ENCODE peak calls at places on chromosomes 7 and 10, in eight cellular contexts. One of them, this sample, is unnamed.

GRCh38 chr7:38681882-38682281 is 50.7 kb upstream of the AMPH start:
- DNase-seq in A673: no peak
- DNase-seq in ascending aorta: no peak
- DNase-seq in OCI-LY7: no peak
- DNase-seq in GM13976: no peak
- DNase-seq in PC-3: no peak
- DNase-seq in GM23338: no peak
- DNase-seq in astrocyte of the cerebellum: no peak
- DNase-seq in this sample: peak

GRCh38 chr7:108045154-108045553 is 42.2 kb upstream of the LAMB1 start:
- DNase-seq in ascending aorta: no peak
- DNase-seq in astrocyte of the cerebellum: peak
- DNase-seq in GM23338: no peak
- DNase-seq in PC-3: no peak
- DNase-seq in OCI-LY7: no peak
- DNase-seq in A673: peak
- DNase-seq in GM13976: no peak
- DNase-seq in this sample: no peak

GRCh38 chr7:121562274-121562673 is 166.2 kb upstream of the FAM3C start:
- DNase-seq in PC-3: no peak
- DNase-seq in astrocyte of the cerebellum: no peak
- DNase-seq in GM23338: peak
- DNase-seq in GM13976: no peak
- DNase-seq in ascending aorta: no peak
- DNase-seq in OCI-LY7: no peak
- DNase-seq in A673: no peak
- DNase-seq in this sample: no peak

GRCh38 chr7:112853429-112853828 is 63.2 kb upstream of the TMEM168 start:
- DNase-seq in OCI-LY7: no peak
- DNase-seq in astrocyte of the cerebellum: no peak
- DNase-seq in PC-3: no peak
- DNase-seq in ascending aorta: no peak
- DNase-seq in A673: no peak
- DNase-seq in GM13976: no peak
- DNase-seq in GM23338: no peak
- DNase-seq in this sample: no peak

GRCh38 chr10:3977761-3978160 is 192.8 kb upstream of the KLF6 start:
- DNase-seq in GM13976: no peak
- DNase-seq in GM23338: no peak
- DNase-seq in ascending aorta: no peak
- DNase-seq in OCI-LY7: no peak
- DNase-seq in PC-3: no peak
- DNase-seq in astrocyte of the cerebellum: no peak
- DNase-seq in A673: no peak
- DNase-seq in this sample: no peak

GRCh38 chr10:9957352-9957751 is 1060.3 kb upstream of the CELF2 start:
- DNase-seq in OCI-LY7: no peak
- DNase-seq in A673: no peak
- DNase-seq in astrocyte of the cerebellum: peak
- DNase-seq in GM23338: no peak
- DNase-seq in ascending aorta: no peak
- DNase-seq in PC-3: no peak
- DNase-seq in GM13976: no peak
- DNase-seq in this sample: no peak

GRCh38 chr7:25553005-25553404 is 324.7 kb upstream of the NPVF start:
- DNase-seq in PC-3: no peak
- DNase-seq in A673: no peak
- DNase-seq in GM23338: no peak
- DNase-seq in ascending aorta: no peak
- DNase-seq in astrocyte of the cerebellum: no peak
- DNase-seq in OCI-LY7: no peak
- DNase-seq in GM13976: no peak
- DNase-seq in this sample: no peak

GRCh38 chr7:131197920-131198610 is 129.6 kb upstream of the MKLN1 start:
- DNase-seq in ascending aorta: no peak
- DNase-seq in A673: no peak
- DNase-seq in OCI-LY7: no peak
- DNase-seq in PC-3: peak
- DNase-seq in astrocyte of the cerebellum: peak
- DNase-seq in GM13976: no peak
- DNase-seq in GM23338: no peak
- DNase-seq in this sample: no peak

GRCh38 chr10:27446091-27446918 is 57.8 kb upstream of the RAB18 start:
- DNase-seq in PC-3: peak
- DNase-seq in GM23338: peak
- DNase-seq in OCI-LY7: peak
- DNase-seq in astrocyte of the cerebellum: no peak
- DNase-seq in GM13976: peak
- DNase-seq in ascending aorta: no peak
- DNase-seq in A673: peak
- DNase-seq in this sample: peak

GRCh38 chr7:90176195-90176594 is 21.9 kb downstream of the STEAP1 start:
- DNase-seq in GM13976: no peak
- DNase-seq in ascending aorta: no peak
- DNase-seq in A673: no peak
- DNase-seq in astrocyte of the cerebellum: no peak
- DNase-seq in GM23338: no peak
- DNase-seq in OCI-LY7: no peak
- DNase-seq in PC-3: no peak
- DNase-seq in this sample: no peak

GRCh38 chr7:99081209-99081608 is 62.7 kb downstream of the SMURF1 start:
- DNase-seq in A673: no peak
- DNase-seq in ascending aorta: no peak
- DNase-seq in PC-3: no peak
- DNase-seq in astrocyte of the cerebellum: no peak
- DNase-seq in GM23338: no peak
- DNase-seq in OCI-LY7: no peak
- DNase-seq in GM13976: no peak
- DNase-seq in this sample: no peak

GRCh38 chr7:7761340-7761973 is 43.0 kb upstream of the RPA3 start:
- DNase-seq in astrocyte of the cerebellum: peak
- DNase-seq in GM23338: no peak
- DNase-seq in GM13976: no peak
- DNase-seq in OCI-LY7: peak
- DNase-seq in ascending aorta: no peak
- DNase-seq in PC-3: peak
- DNase-seq in A673: peak
- DNase-seq in this sample: no peak

GRCh38 chr10:124450010-124450782 is at the start of gene NKX1-2:
- DNase-seq in A673: peak
- DNase-seq in astrocyte of the cerebellum: no peak
- DNase-seq in ascending aorta: no peak
- DNase-seq in PC-3: no peak
- DNase-seq in GM23338: peak
- DNase-seq in GM13976: no peak
- DNase-seq in OCI-LY7: no peak
- DNase-seq in this sample: no peak

GRCh38 chr10:86489071-86489810 is 32.4 kb downstream of the WAPL start:
- DNase-seq in PC-3: no peak
- DNase-seq in ascending aorta: no peak
- DNase-seq in GM23338: no peak
- DNase-seq in OCI-LY7: no peak
- DNase-seq in GM13976: no peak
- DNase-seq in astrocyte of the cerebellum: no peak
- DNase-seq in A673: no peak
- DNase-seq in this sample: no peak

GRCh38 chr7:98827258-98827657 is 42.6 kb downstream of the TMEM130 start:
- DNase-seq in A673: no peak
- DNase-seq in GM13976: no peak
- DNase-seq in GM23338: no peak
- DNase-seq in OCI-LY7: no peak
- DNase-seq in PC-3: no peak
- DNase-seq in ascending aorta: no peak
- DNase-seq in astrocyte of the cerebellum: no peak
- DNase-seq in this sample: no peak

GRCh38 chr7:33986951-33987948 is 81.9 kb downstream of the BMPER start:
- DNase-seq in PC-3: peak
- DNase-seq in astrocyte of the cerebellum: peak
- DNase-seq in GM13976: no peak
- DNase-seq in ascending aorta: no peak
- DNase-seq in GM23338: no peak
- DNase-seq in A673: peak
- DNase-seq in OCI-LY7: no peak
- DNase-seq in this sample: peak

GRCh38 chr7:81449105-81449504 is 320.7 kb downstream of the HGF start:
- DNase-seq in GM23338: no peak
- DNase-seq in OCI-LY7: no peak
- DNase-seq in ascending aorta: no peak
- DNase-seq in GM13976: no peak
- DNase-seq in astrocyte of the cerebellum: no peak
- DNase-seq in A673: no peak
- DNase-seq in PC-3: no peak
- DNase-seq in this sample: no peak

GRCh38 chr7:81441750-81442149 is 328.1 kb downstream of the HGF start:
- DNase-seq in astrocyte of the cerebellum: no peak
- DNase-seq in GM13976: no peak
- DNase-seq in ascending aorta: no peak
- DNase-seq in OCI-LY7: no peak
- DNase-seq in A673: no peak
- DNase-seq in PC-3: no peak
- DNase-seq in GM23338: no peak
- DNase-seq in this sample: no peak

GRCh38 chr7:81445462-81445861 is 324.4 kb downstream of the HGF start:
- DNase-seq in PC-3: no peak
- DNase-seq in GM13976: no peak
- DNase-seq in ascending aorta: no peak
- DNase-seq in GM23338: no peak
- DNase-seq in A673: no peak
- DNase-seq in astrocyte of the cerebellum: no peak
- DNase-seq in OCI-LY7: no peak
- DNase-seq in this sample: no peak

GRCh38 chr7:81446212-81446611 is 323.6 kb downstream of the HGF start:
- DNase-seq in ascending aorta: no peak
- DNase-seq in GM13976: no peak
- DNase-seq in OCI-LY7: no peak
- DNase-seq in PC-3: peak
- DNase-seq in A673: no peak
- DNase-seq in GM23338: no peak
- DNase-seq in astrocyte of the cerebellum: no peak
- DNase-seq in this sample: no peak

GRCh38 chr7:81447351-81447952 is 322.4 kb downstream of the HGF start:
- DNase-seq in GM13976: no peak
- DNase-seq in ascending aorta: no peak
- DNase-seq in GM23338: peak
- DNase-seq in astrocyte of the cerebellum: peak
- DNase-seq in A673: peak
- DNase-seq in OCI-LY7: no peak
- DNase-seq in PC-3: peak
- DNase-seq in this sample: peak
- TF ChIP-seq CTCF in GM13976: no peak
- TF ChIP-seq CTCF in ascending aorta: no peak
- TF ChIP-seq CTCF in GM23338: peak
- TF ChIP-seq CTCF in astrocyte of the cerebellum: peak
- TF ChIP-seq CTCF in A673: peak
- TF ChIP-seq CTCF in OCI-LY7: peak
- TF ChIP-seq CTCF in PC-3: peak
- TF ChIP-seq CTCF in this sample: peak

GRCh38 chr7:30159698-30160143 is 24.9 kb downstream of the MTURN start:
- DNase-seq in astrocyte of the cerebellum: no peak
- DNase-seq in PC-3: peak
- DNase-seq in GM23338: peak
- DNase-seq in ascending aorta: no peak
- DNase-seq in GM13976: no peak
- DNase-seq in OCI-LY7: peak
- DNase-seq in A673: no peak
- DNase-seq in this sample: no peak
- TF ChIP-seq CTCF in astrocyte of the cerebellum: no peak
- TF ChIP-seq CTCF in PC-3: peak
- TF ChIP-seq CTCF in GM23338: peak
- TF ChIP-seq CTCF in ascending aorta: no peak
- TF ChIP-seq CTCF in GM13976: no peak
- TF ChIP-seq CTCF in OCI-LY7: peak
- TF ChIP-seq CTCF in A673: peak
- TF ChIP-seq CTCF in this sample: peak

DNA sequence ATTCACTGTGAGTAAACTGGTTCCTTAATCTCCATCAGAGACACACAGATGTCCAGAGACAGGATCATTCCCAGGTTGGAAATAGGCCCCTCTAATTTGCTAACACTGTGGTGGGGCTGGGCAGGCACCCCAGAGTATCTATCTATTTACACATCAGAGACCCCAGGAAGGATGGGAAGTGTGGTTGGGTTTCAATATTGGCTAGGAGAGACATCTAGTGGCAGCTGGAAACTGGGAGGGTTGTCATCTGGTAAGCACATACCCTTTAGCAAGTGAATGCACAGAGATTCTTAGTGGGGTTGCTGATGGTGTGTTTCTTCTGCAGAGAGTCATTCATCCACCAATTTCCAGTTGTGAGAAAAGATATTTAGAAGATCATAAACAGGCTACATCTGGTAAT is 36.0 kb upstream of the NRG3 start:
- DNase-seq in A673: no peak
- DNase-seq in ascending aorta: no peak
- DNase-seq in PC-3: no peak
- DNase-seq in OCI-LY7: peak
- DNase-seq in astrocyte of the cerebellum: no peak
- DNase-seq in GM23338: peak
- DNase-seq in GM13976: no peak
- DNase-seq in this sample: no peak
- TF ChIP-seq CTCF in A673: peak
- TF ChIP-seq CTCF in ascending aorta: no peak
- TF ChIP-seq CTCF in PC-3: no peak
- TF ChIP-seq CTCF in OCI-LY7: peak
- TF ChIP-seq CTCF in astrocyte of the cerebellum: no peak
- TF ChIP-seq CTCF in GM23338: peak
- TF ChIP-seq CTCF in GM13976: no peak
- TF ChIP-seq CTCF in this sample: no peak

GRCh38 chr7:78095549-78095948 is 297.0 kb downstream of the PHTF2 start:
- DNase-seq in PC-3: no peak
- DNase-seq in GM23338: no peak
- DNase-seq in A673: peak
- DNase-seq in OCI-LY7: no peak
- DNase-seq in astrocyte of the cerebellum: no peak
- DNase-seq in ascending aorta: no peak
- DNase-seq in GM13976: no peak
- DNase-seq in this sample: no peak

DNA sequence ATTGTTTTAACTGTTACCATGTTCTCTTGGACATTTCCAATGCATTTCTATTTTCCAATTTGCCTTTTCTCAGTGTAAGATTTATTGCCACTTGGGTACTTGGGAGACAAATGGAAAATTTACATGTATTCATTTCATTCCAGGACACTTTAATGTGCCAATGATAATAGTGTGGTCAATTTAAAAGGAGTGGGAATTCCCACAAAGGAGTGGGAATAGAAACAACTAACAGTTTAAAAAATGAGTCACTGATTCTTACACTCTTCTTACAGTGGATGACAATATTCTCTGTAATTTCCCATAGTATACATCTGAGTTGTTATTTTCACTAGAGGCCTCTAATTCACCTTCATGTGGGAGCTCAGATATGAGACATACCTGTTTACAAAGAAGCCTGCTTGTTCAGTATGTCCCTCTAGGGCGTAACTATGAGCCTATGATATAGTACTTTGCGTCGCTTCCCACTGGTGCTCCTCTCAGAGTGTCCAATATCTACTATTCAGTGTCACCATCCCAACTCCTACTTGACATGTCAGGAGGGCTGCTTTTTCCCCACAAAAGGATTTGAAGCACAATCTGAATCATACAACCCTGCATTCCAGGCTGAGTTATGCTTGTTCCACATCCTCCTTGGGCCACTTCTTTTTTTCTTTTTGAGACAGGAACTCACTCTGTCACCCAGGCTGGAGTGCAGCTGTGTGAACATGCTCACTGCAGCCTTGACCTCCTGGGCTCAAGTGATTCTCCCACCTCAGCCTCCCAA is 301.3 kb downstream of the PHTF2 start:
- DNase-seq in GM23338: no peak
- DNase-seq in GM13976: no peak
- DNase-seq in ascending aorta: no peak
- DNase-seq in PC-3: peak
- DNase-seq in A673: no peak
- DNase-seq in OCI-LY7: no peak
- DNase-seq in astrocyte of the cerebellum: peak
- DNase-seq in this sample: no peak
- TF ChIP-seq CTCF in GM23338: no peak
- TF ChIP-seq CTCF in GM13976: no peak
- TF ChIP-seq CTCF in ascending aorta: no peak
- TF ChIP-seq CTCF in PC-3: no peak
- TF ChIP-seq CTCF in A673: no peak
- TF ChIP-seq CTCF in OCI-LY7: no peak
- TF ChIP-seq CTCF in astrocyte of the cerebellum: no peak
- TF ChIP-seq CTCF in this sample: no peak